ENCODE peak calls at places on chromosomes 1 and 21, in nine cellular contexts. D, X, J, R, A, Q, E, H and B are unnamed samples.

GRCh38 chr1:204841798-204842197 is 28.9 kb upstream of the NFASC start:
- DNase-seq in J (no peak), H (no peak), Q (no peak), R (no peak), E (no peak), D (no peak), A (no peak), X (no peak), B (no peak)

GRCh38 chr1:45752441-45753052 is 2.1 kb upstream of the IPP start:
- DNase-seq in X (no peak), A (peak; percentile 45), H (no peak), Q (no peak), J (peak; percentile 53), R (no peak), D (no peak), E (no peak), B (no peak)

GRCh38 chr1:223504741-223505140 is 111.5 kb downstream of the CCDC185 start:
- DNase-seq in R (peak; percentile 85), J (peak; percentile 78), H (peak; percentile 50), Q (peak; percentile 20), A (peak; percentile 94), X (no peak), E (peak; percentile 95), D (peak; percentile 58), B (no peak)

GRCh38 chr1:6168947-6169586 is 11.1 kb downstream of the CHD5 start:
- DNase-seq in X (peak; percentile 54), H (no peak), R (no peak), D (peak; percentile 30), E (peak; percentile 85), J (no peak), Q (no peak), A (no peak), B (no peak)

GRCh38 chr1:157274698-157275534 is 136.7 kb upstream of the ETV3 start:
- DNase-seq in Q (peak; percentile 39), X (no peak), A (peak; percentile 62), E (no peak), R (peak; percentile 40), J (peak; percentile 55), D (no peak), H (no peak), B (no peak)

GRCh38 chr1:45272943-45273342 is 53.8 kb upstream of the HPDL start:
- DNase-seq in E (peak; percentile 39), Q (peak; percentile 96), X (no peak), D (no peak), A (peak; percentile 88), H (no peak), J (peak; percentile 51), R (peak; percentile 75), B (no peak)

GRCh38 chr1:12161662-12162458 is 4.9 kb upstream of the TNFRSF1B start:
- DNase-seq in Q (peak; percentile 91), A (peak; percentile 86), E (peak; percentile 97), J (peak; percentile 83), X (no peak), H (peak; percentile 90), D (peak; percentile 91), R (peak; percentile 44), B (peak; percentile 92)

GRCh38 chr1:59328353-59328752 is 31.5 kb downstream of the FGGY start:
- DNase-seq in J (no peak), D (no peak), A (no peak), R (no peak), Q (no peak), H (no peak), X (no peak), E (no peak), B (no peak)

GRCh38 chr21:41171210-41171609 is 3.2 kb downstream of the BACE2 start:
- DNase-seq in A (no peak), Q (no peak), X (peak; percentile 84), H (peak; percentile 74), J (no peak), E (peak; percentile 59), D (peak; percentile 67), R (no peak), B (no peak)

GRCh38 chr1:36728846-36729245 is 246.1 kb upstream of the CSF3R start:
- DNase-seq in D (no peak), J (no peak), H (peak; percentile 17), A (no peak), R (no peak), X (no peak), Q (no peak), E (no peak), B (no peak)

GRCh38 chr1:99503276-99503747 is 142.6 kb upstream of the PALMD start:
- DNase-seq in D (no peak), E (no peak), H (no peak), R (peak; percentile 11), X (no peak), J (peak; percentile 76), Q (peak; percentile 10), A (peak; percentile 82), B (no peak)

GRCh38 chr1:36372617-36373016 is 13.1 kb downstream of the STK40 start:
- DNase-seq in Q (no peak), R (no peak), H (no peak), A (no peak), D (no peak), E (no peak), J (no peak), X (no peak), B (no peak)

GRCh38 chr1:58708166-58708565 is 8.3 kb upstream of the MYSM1 start:
- DNase-seq in H (no peak), A (no peak), X (no peak), E (no peak), Q (no peak), R (no peak), J (no peak), D (no peak), B (no peak)

GRCh38 chr1:231355171-231355570 is 17.1 kb downstream of the SPRTN start:
- DNase-seq in A (no peak), Q (no peak), E (no peak), X (no peak), H (no peak), J (no peak), D (no peak), R (no peak), B (no peak)

GRCh38 chr1:231357187-231357772 is 19.2 kb downstream of the SPRTN start:
- DNase-seq in E (no peak), J (no peak), Q (no peak), R (no peak), A (no peak), X (no peak), D (no peak), H (no peak), B (no peak)

GRCh38 chr1:231354330-231355020 is 16.4 kb downstream of the SPRTN start:
- DNase-seq in Q (no peak), D (no peak), X (no peak), J (no peak), E (no peak), A (no peak), R (no peak), H (no peak), B (no peak)

GRCh38 chr1:231359113-231359512 is 21.0 kb downstream of the SPRTN start:
- DNase-seq in Q (peak; percentile 85), H (no peak), D (no peak), R (peak; percentile 62), J (peak; percentile 95), A (peak; percentile 99), X (no peak), E (peak; percentile 67), B (no peak)

DNA sequence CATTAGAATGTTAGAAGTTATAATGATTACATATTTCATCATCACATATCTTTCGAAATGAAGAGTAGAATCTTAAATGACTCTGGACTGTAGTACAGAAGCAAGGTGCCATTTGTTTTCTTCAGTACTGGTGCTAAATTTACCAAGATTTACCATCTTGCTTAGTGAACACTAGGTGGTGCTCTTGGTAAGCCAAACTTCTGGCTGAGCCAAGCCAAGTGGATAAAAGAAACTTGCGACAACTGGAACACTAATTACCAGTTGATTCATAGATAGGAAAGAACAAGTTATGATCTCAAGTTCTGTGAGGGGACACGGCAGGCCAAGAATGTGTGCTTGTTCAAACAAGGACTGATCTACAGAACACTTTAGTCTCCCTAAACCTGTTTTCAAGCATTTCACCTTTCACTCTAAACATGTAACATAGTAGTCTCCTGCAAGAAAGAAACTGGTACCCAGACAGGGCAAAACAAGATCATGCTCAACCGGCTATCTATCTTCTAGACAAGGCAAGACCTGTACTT is 19.8 kb downstream of the SPRTN start:
- DNase-seq in X (no peak), E (peak; percentile 53), J (peak; percentile 78), H (no peak), A (peak; percentile 88), R (peak; percentile 57), D (no peak), Q (peak; percentile 34), B (no peak)
- H3K4me3 ChIP-seq in X (no peak overlapping the region), E (no peak overlapping the region), J (no peak overlapping the region), H (no peak overlapping the region), A (no peak overlapping the region), R (no peak overlapping the region), D (no peak overlapping the region), Q (no peak overlapping the region), B (no peak overlapping the region)

DNA sequence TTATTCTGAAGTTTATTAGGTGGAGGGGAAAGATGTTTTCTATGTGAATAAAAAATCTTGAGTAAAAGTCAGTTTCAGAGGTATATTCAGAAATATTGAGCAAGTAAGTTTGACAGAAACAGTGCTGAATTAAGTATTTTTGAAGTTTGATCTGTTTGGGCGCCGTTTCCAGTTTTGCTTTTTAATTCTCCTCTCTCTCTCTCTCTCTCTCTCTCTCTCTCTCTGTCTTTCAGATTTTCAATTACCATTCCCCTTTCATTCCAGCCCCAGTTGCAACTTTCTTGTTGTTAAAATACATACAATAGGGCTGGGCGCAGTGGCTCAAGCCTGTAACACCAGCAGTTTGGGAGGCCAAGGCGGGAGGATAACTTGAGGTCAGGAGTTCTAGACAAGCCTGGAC is 24.0 kb downstream of the ADGRL2 start:
- DNase-seq in Q (no peak), X (no peak), H (no peak), D (no peak), A (no peak), J (no peak), R (no peak), E (no peak), B (no peak)
- TF ChIP-seq CTCF in Q (no peak), X (no peak), H (no peak), D (no peak), A (no peak), J (no peak), R (no peak), E (no peak), B (no peak)

GRCh38 chr1:32993215-32993566 is 28.6 kb upstream of the RNF19B start:
- DNase-seq in A (no peak), J (no peak), H (no peak), D (no peak), E (no peak), Q (no peak), R (no peak), X (no peak), B (peak; percentile 31)
- H3K4me3 ChIP-seq in A (no peak overlapping the region), J (no peak overlapping the region), H (no peak overlapping the region), D (no peak overlapping the region), E (no peak overlapping the region), Q (no peak overlapping the region), R (no peak overlapping the region), X (no peak overlapping the region), B (no peak overlapping the region)

DNA sequence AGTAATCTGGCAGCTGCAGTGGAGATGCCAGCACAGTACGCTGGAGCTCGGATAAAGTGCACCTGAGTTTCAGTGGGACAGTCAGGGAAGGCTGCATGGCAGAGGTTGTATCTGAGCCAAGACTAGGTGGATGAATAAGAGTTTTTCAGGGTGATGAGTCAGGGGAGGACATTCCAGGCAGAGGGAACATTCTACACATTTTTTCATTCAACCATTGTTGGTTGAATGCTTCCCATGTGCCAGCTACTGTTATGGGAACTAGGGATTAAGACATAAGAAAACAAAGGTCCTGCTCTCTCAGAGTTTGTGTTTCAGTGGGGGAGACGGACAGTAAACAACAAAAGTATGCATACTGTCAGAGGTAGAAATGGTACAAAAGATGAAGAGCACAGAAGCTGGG is 5.2 kb downstream of the LEPR start:
- DNase-seq in R (peak; percentile 58), X (no peak), A (peak; percentile 89), J (peak; percentile 97), D (no peak), E (peak; percentile 27), H (no peak), Q (peak; percentile 78), B (no peak)
- TF ChIP-seq CTCF in R (no peak), X (no peak), A (no peak), J (no peak), D (no peak), E (no peak), H (no peak), Q (no peak), B (no peak)